ENCODE peak calls at places on chromosomes 11 and 22, in five cellular contexts. One of them, this sample, is unnamed. For H3K27me3, the result is how much of the 10 kb centered on the place peaks cover.

GRCh38 chr22:18059991-18060390 is 17.8 kb upstream of the PEX26 start:
- DNase-seq in ovary: no peak
- DNase-seq in spleen: no peak
- DNase-seq in stomach: no peak
- DNase-seq in adrenal gland: no peak
- DNase-seq in this sample: no peak

GRCh38 chr11:36363361-36364272 is 67.5 kb downstream of the PRR5L start:
- DNase-seq in ovary: no peak
- DNase-seq in spleen: no peak
- DNase-seq in stomach: no peak
- DNase-seq in adrenal gland: no peak
- DNase-seq in this sample: no peak

GRCh38 chr22:46084943-46085830 is 65.1 kb upstream of the PPARA start:
- DNase-seq in ovary: peak
- DNase-seq in spleen: peak
- DNase-seq in stomach: peak
- DNase-seq in adrenal gland: peak
- DNase-seq in this sample: peak

GRCh38 chr11:10379022-10379421 is 74.1 kb downstream of the ADM start:
- DNase-seq in ovary: no peak
- DNase-seq in spleen: no peak
- DNase-seq in stomach: no peak
- DNase-seq in adrenal gland: no peak
- DNase-seq in this sample: no peak

GRCh38 chr11:66880484-66881211 is 23.8 kb downstream of the LRFN4 start:
- DNase-seq in ovary: no peak
- DNase-seq in spleen: no peak
- DNase-seq in stomach: peak
- DNase-seq in adrenal gland: no peak
- DNase-seq in this sample: no peak

GRCh38 chr11:108561535-108561991 is 32.0 kb downstream of the EXPH5 start:
- DNase-seq in ovary: no peak
- DNase-seq in spleen: no peak
- DNase-seq in stomach: no peak
- DNase-seq in adrenal gland: no peak
- DNase-seq in this sample: no peak

GRCh38 chr11:130849215-130849568 is 67.1 kb downstream of the SNX19 start:
- DNase-seq in ovary: no peak
- DNase-seq in spleen: no peak
- DNase-seq in stomach: no peak
- DNase-seq in adrenal gland: no peak
- DNase-seq in this sample: no peak

GRCh38 chr22:32801436-32802290 is at the start of gene TIMP3:
- DNase-seq in ovary: peak
- DNase-seq in spleen: peak
- DNase-seq in stomach: peak
- DNase-seq in adrenal gland: peak
- DNase-seq in this sample: peak

GRCh38 chr11:13104619-13105236 is 95.6 kb downstream of the RASSF10 start:
- DNase-seq in ovary: no peak
- DNase-seq in spleen: no peak
- DNase-seq in stomach: no peak
- DNase-seq in adrenal gland: no peak
- DNase-seq in this sample: no peak

GRCh38 chr11:102733232-102733875 is 8.6 kb upstream of the MMP8 start:
- DNase-seq in ovary: no peak
- DNase-seq in spleen: peak
- DNase-seq in stomach: peak
- DNase-seq in adrenal gland: peak
- DNase-seq in this sample: peak

GRCh38 chr11:22624742-22625447 is 728 bp downstream of the FANCF start:
- DNase-seq in ovary: peak
- DNase-seq in spleen: no peak
- DNase-seq in stomach: peak
- DNase-seq in adrenal gland: peak
- DNase-seq in this sample: peak

GRCh38 chr11:32290783-32291182 is 144.6 kb downstream of the WT1 start:
- DNase-seq in ovary: no peak
- DNase-seq in spleen: no peak
- DNase-seq in stomach: no peak
- DNase-seq in adrenal gland: no peak
- DNase-seq in this sample: no peak

GRCh38 chr11:19844806-19845205 is 132.2 kb downstream of the NAV2 start:
- DNase-seq in ovary: no peak
- DNase-seq in spleen: no peak
- DNase-seq in stomach: no peak
- DNase-seq in adrenal gland: no peak
- DNase-seq in this sample: no peak

GRCh38 chr11:69397732-69398131 is 83.7 kb upstream of the LINC01488 start:
- DNase-seq in ovary: no peak
- DNase-seq in spleen: no peak
- DNase-seq in stomach: no peak
- DNase-seq in adrenal gland: no peak
- DNase-seq in this sample: no peak

GRCh38 chr22:26474687-26475086 is 8.9 kb downstream of the HPS4 start:
- DNase-seq in ovary: no peak
- DNase-seq in spleen: no peak
- DNase-seq in stomach: no peak
- DNase-seq in adrenal gland: no peak
- DNase-seq in this sample: no peak

GRCh38 chr11:70487763-70488162 is 89.4 kb downstream of the CTTN start:
- DNase-seq in ovary: no peak
- DNase-seq in spleen: no peak
- DNase-seq in stomach: no peak
- DNase-seq in adrenal gland: no peak
- DNase-seq in this sample: peak

GRCh38 chr11:70511345-70511744 is 113.0 kb downstream of the CTTN start:
- DNase-seq in ovary: no peak
- DNase-seq in spleen: no peak
- DNase-seq in stomach: no peak
- DNase-seq in adrenal gland: no peak
- DNase-seq in this sample: no peak

GRCh38 chr22:31681625-31682345 is 19.8 kb upstream of the PISD start:
- DNase-seq in ovary: peak
- DNase-seq in spleen: no peak
- DNase-seq in stomach: no peak
- DNase-seq in adrenal gland: peak
- DNase-seq in this sample: no peak

GRCh38 chr11:69965821-69966582 is 112.1 kb upstream of the ANO1 start:
- DNase-seq in ovary: no peak
- DNase-seq in spleen: no peak
- DNase-seq in stomach: no peak
- DNase-seq in adrenal gland: no peak
- DNase-seq in this sample: no peak

GRCh38 chr11:61173456-61173855 is 12.2 kb upstream of the VPS37C start:
- DNase-seq in ovary: no peak
- DNase-seq in spleen: no peak
- DNase-seq in stomach: peak
- DNase-seq in adrenal gland: no peak
- DNase-seq in this sample: no peak

GRCh38 chr11:70715166-70715565 is 316.8 kb downstream of the CTTN start:
- DNase-seq in ovary: no peak
- DNase-seq in spleen: no peak
- DNase-seq in stomach: no peak
- DNase-seq in adrenal gland: no peak
- DNase-seq in this sample: no peak

GRCh38 chr11:120031156-120031555 is 106.8 kb downstream of the TRIM29 start:
- DNase-seq in ovary: no peak
- DNase-seq in spleen: no peak
- DNase-seq in stomach: no peak
- DNase-seq in adrenal gland: no peak
- DNase-seq in this sample: no peak

GRCh38 chr22:44204937-44205712 is 24.4 kb downstream of the PARVG start:
- DNase-seq in ovary: no peak
- DNase-seq in spleen: no peak
- DNase-seq in stomach: no peak
- DNase-seq in adrenal gland: no peak
- DNase-seq in this sample: no peak

GRCh38 chr11:122649133-122649532 is 6.4 kb upstream of the UBASH3B start:
- DNase-seq in ovary: no peak
- DNase-seq in spleen: no peak
- DNase-seq in stomach: no peak
- DNase-seq in adrenal gland: no peak
- DNase-seq in this sample: no peak

DNA sequence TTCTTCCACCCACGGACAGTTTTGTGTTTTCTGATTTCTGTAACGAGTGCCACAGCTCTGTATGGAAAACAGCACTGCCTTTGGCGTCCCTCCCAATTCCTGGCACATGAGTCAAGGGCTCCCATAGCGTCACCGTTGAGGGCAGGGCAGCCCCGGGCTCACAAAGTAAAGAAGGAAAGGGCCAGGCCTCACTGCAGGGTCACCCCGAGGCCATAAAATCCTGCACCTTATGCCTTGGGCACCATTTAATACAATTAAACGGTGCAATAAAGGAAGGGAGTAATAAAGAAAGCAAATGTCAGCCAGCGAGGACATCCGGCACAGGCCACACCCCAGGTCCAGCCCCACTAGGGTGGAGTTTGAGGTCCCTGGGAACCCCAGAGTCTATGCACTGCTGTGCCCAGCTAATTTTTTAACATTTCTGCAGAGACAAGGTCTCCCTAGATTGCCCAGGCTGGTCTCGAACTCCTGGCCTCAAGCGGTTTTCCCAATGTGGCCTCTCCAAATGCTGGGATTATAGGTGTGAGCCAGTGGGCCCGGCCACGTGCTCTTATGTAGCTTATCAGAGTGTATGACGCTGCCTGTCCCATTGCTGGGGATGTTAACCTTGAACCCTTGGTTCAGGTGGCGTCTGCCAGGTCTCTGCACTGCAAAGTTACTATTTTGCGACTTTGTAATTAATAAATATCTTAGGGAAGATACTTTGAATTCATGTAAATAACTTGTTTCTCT is 13.6 kb upstream of the MUC2 start:
- DNase-seq in ovary: peak
- DNase-seq in spleen: peak
- DNase-seq in stomach: peak
- DNase-seq in adrenal gland: peak
- DNase-seq in this sample: no peak
- H3K27me3 ChIP-seq in ovary: under half
- H3K27me3 ChIP-seq in spleen: under half
- H3K27me3 ChIP-seq in stomach: half or more
- H3K27me3 ChIP-seq in adrenal gland: under half
- H3K27me3 ChIP-seq in this sample: under half

GRCh38 chr11:68028802-68029475 is 1.5 kb upstream of the NDUFS8 start:
- DNase-seq in ovary: no peak
- DNase-seq in spleen: no peak
- DNase-seq in stomach: no peak
- DNase-seq in adrenal gland: no peak
- DNase-seq in this sample: no peak

GRCh38 chr11:68032997-68033707 is 2.7 kb downstream of the NDUFS8 start:
- DNase-seq in ovary: no peak
- DNase-seq in spleen: no peak
- DNase-seq in stomach: no peak
- DNase-seq in adrenal gland: peak
- DNase-seq in this sample: no peak

GRCh38 chr11:68032003-68032402 is 1.5 kb downstream of the NDUFS8 start:
- DNase-seq in ovary: no peak
- DNase-seq in spleen: no peak
- DNase-seq in stomach: no peak
- DNase-seq in adrenal gland: no peak
- DNase-seq in this sample: no peak

GRCh38 chr11:68031136-68031459 is 617 bp downstream of the NDUFS8 start:
- DNase-seq in ovary: no peak
- DNase-seq in spleen: no peak
- DNase-seq in stomach: no peak
- DNase-seq in adrenal gland: peak
- DNase-seq in this sample: no peak

DNA sequence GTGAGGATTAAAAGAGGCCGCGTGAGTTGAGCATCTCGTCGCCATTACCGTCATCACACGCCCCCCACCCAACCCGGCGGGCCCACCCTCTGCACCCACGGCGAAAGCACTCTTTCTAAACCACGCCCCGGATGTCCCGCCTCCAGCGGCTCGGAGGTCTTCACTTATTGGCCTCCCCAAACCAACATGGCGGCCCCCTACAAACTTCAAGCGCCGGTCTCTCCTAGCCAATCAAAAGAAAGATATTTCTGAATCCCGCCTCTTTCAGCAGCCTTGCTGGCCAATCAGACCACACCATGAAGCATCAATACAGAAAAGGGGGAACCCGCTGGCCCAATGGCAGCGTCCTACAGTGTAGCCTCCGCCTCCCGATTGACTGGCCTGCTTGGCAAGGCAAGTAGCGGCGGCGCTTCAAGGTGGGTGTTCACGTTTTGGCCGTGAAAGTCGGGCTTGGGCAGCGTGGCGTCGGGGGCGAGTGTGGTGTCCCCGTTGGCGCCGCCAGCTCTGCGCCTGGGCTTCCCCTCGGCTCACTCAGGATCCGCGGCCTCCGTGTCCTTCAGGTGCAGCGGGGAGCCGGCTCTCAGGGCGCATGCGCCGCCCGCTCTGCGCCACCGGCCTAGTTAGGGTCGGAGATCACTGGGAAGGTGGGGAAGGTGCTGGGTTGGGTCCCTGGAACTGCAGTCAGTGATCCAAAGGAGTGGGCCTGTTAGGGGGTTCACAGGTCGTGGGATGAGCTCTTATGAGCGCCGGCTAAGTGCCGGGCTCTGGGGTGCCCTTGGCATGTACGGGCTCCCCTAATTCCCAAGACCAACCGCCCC is at the start of gene NDUFS8:
- DNase-seq in ovary: peak
- DNase-seq in spleen: peak
- DNase-seq in stomach: peak
- DNase-seq in adrenal gland: peak
- DNase-seq in this sample: peak
- TF ChIP-seq POLR2A in ovary: peak
- TF ChIP-seq POLR2A in spleen: no peak
- TF ChIP-seq POLR2A in stomach: no peak
- TF ChIP-seq POLR2A in adrenal gland: peak
- TF ChIP-seq POLR2A in this sample: peak

DNA sequence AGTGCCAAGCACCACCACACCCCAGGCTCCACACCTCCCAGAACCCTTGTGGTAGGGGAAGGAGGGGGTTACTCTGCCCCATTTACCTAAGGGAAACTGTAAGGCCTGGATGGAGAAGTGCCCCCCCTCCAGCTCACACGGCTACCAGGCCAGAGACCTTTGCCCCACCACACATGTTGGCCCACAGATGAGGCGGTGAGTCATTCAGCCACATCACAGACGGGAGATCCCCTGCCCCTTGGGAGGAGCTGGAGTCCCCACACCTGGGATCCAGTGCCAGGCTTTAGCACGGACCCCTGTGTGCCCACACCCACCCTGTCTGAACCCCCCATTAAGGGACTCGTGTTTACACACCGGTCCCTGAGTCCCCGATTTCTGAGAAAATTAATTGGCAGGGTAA is 24.9 kb downstream of the CDKN1C start:
- DNase-seq in ovary: no peak
- DNase-seq in spleen: no peak
- DNase-seq in stomach: peak
- DNase-seq in adrenal gland: peak
- DNase-seq in this sample: no peak
- H3K27me3 ChIP-seq in ovary: under half
- H3K27me3 ChIP-seq in spleen: under half
- H3K27me3 ChIP-seq in stomach: half or more
- H3K27me3 ChIP-seq in adrenal gland: under half
- H3K27me3 ChIP-seq in this sample: under half

GRCh38 chr22:42444060-42444904 is 12.1 kb upstream of the NFAM1 start:
- DNase-seq in ovary: peak
- DNase-seq in spleen: peak
- DNase-seq in stomach: peak
- DNase-seq in adrenal gland: peak
- DNase-seq in this sample: peak
- TF ChIP-seq POLR2A in ovary: peak
- TF ChIP-seq POLR2A in spleen: no peak
- TF ChIP-seq POLR2A in stomach: no peak
- TF ChIP-seq POLR2A in adrenal gland: no peak
- TF ChIP-seq POLR2A in this sample: no peak